ENCODE peak calls at places on chromosomes 1 and 21, in nine cellular contexts. U is T-helper 9 cell, X is skeletal muscle cell, H is Daoy, N is fibroblast of villous mesenchyme, K is right cardiac atrium, T is NCI-H1092, I is NAMALWA, M is caudate nucleus. Y is an unnamed sample.

GRCh38 chr21:45465611-45466329 is 60.8 kb downstream of the COL18A1 start:
- DNase-seq in U (no peak), X (no peak), H (no peak), N (no peak), K (peak; percentile 61), T (no peak), I (no peak), M (no peak), Y (no peak)

GRCh38 chr1:2112280-2112701 is 62.1 kb downstream of the PRKCZ start:
- DNase-seq in U (no peak), X (no peak), H (no peak), N (no peak), K (peak; percentile 34), T (no peak), I (peak; percentile 80), M (no peak), Y (no peak)

GRCh38 chr21:36260030-36260787 is 59.8 kb upstream of the MORC3 start:
- DNase-seq in U (peak; percentile 22), X (peak; percentile 21), H (peak; percentile 70), N (peak; percentile 78), K (no peak), T (peak; percentile 10), I (peak; percentile 90), M (no peak), Y (peak; percentile 81)

GRCh38 chr1:66138613-66139012 is 345.9 kb downstream of the PDE4B start:
- DNase-seq in U (no peak), X (no peak), H (no peak), N (no peak), K (no peak), T (no peak), I (no peak), M (no peak), Y (no peak)

GRCh38 chr1:201456499-201457309 is 12.3 kb downstream of the PHLDA3 start:
- DNase-seq in U (no peak), X (peak; percentile 98), H (peak; percentile 97), N (peak; percentile 95), K (peak; percentile 88), T (no peak), I (no peak), M (no peak), Y (peak; percentile 97)

GRCh38 chr1:27782950-27783349 is 9.9 kb downstream of the STX12 start:
- DNase-seq in U (no peak), X (no peak), H (no peak), N (no peak), K (no peak), T (no peak), I (no peak), M (no peak), Y (no peak)

GRCh38 chr1:207140536-207140935 is 36.5 kb downstream of the C4BPA start:
- DNase-seq in U (no peak), X (no peak), H (peak; percentile 7), N (no peak), K (no peak), T (no peak), I (no peak), M (no peak), Y (no peak)

GRCh38 chr21:27192286-27192685 is 225.4 kb upstream of the ADAMTS5 start:
- DNase-seq in U (no peak), X (no peak), H (peak; percentile 6), N (peak; percentile 14), K (no peak), T (no peak), I (no peak), M (no peak), Y (no peak)

GRCh38 chr1:221881805-221882581 is 140.1 kb upstream of the DUSP10 start:
- DNase-seq in U (no peak), X (no peak), H (no peak), N (no peak), K (no peak), T (no peak), I (no peak), M (no peak), Y (no peak)

GRCh38 chr21:36381841-36382589 is 3.2 kb upstream of the CHAF1B start:
- DNase-seq in U (no peak), X (no peak), H (no peak), N (no peak), K (no peak), T (no peak), I (no peak), M (no peak), Y (no peak)

GRCh38 chr1:219174672-219175564 is 1.2 kb downstream of the LYPLAL1 start:
- DNase-seq in U (no peak), X (peak; percentile 54), H (peak; percentile 63), N (peak; percentile 86), K (peak; percentile 45), T (no peak), I (peak; percentile 63), M (peak; percentile 36), Y (peak; percentile 94)